ENCODE peak calls at places on chromosomes 5 and 9, in ten cellular contexts. S, X, V, O, T, G, A, R, K and U are unnamed samples.

GRCh38 chr9:81103597-81104471 is 585.5 kb downstream of the TLE1 start:
- DNase-seq in S (no peak), X (no peak), V (no peak), O (no peak), T (no peak), G (no peak), A (no peak), R (no peak), K (no peak), U (no peak)

GRCh38 chr9:677461-678097 is 163.9 kb upstream of the DMRT1 start:
- DNase-seq in S (peak; percentile 40), X (no peak), V (no peak), O (no peak), T (no peak), G (peak; percentile 22), A (no peak), R (no peak), K (no peak), U (no peak)

GRCh38 chr9:27426717-27427645 is 97.1 kb upstream of the IFNK start:
- DNase-seq in S (no peak), X (no peak), V (peak; percentile 44), O (no peak), T (peak; percentile 53), G (no peak), A (no peak), R (no peak), K (peak; percentile 46), U (no peak)

GRCh38 chr9:113580041-113580953 is 116.8 kb downstream of the RGS3 start:
- DNase-seq in S (peak; percentile 83), X (peak; percentile 44), V (peak; percentile 87), O (peak; percentile 60), T (no peak), G (peak; percentile 39), A (no peak), R (peak; percentile 69), K (no peak), U (no peak)

GRCh38 chr9:134940236-134941208 is 22.8 kb upstream of the FCN1 start:
- DNase-seq in S (no peak), X (no peak), V (no peak), O (no peak), T (no peak), G (no peak), A (no peak), R (no peak), K (no peak), U (no peak)

GRCh38 chr5:42655982-42656660 is 100.5 kb upstream of the CCDC152 start:
- DNase-seq in S (no peak), X (no peak), V (no peak), O (no peak), T (no peak), G (no peak), A (no peak), R (no peak), K (no peak), U (no peak)

GRCh38 chr9:14692536-14692917 is 705 bp downstream of the ZDHHC21 start:
- DNase-seq in S (peak; percentile 7), X (no peak), V (no peak), O (no peak), T (no peak), G (no peak), A (peak; percentile 62), R (no peak), K (peak; percentile 5), U (no peak)

GRCh38 chr5:88660326-88660946 is 222.5 kb downstream of the MEF2C start:
- DNase-seq in S (no peak), X (no peak), V (peak; percentile 79), O (no peak), T (peak; percentile 31), G (no peak), A (peak; percentile 67), R (no peak), K (peak; percentile 53), U (no peak)

GRCh38 chr5:164233796-164234195 is 728.4 kb downstream of the MAT2B start:
- DNase-seq in S (no peak), X (no peak), V (peak; percentile 23), O (no peak), T (no peak), G (peak; percentile 34), A (no peak), R (no peak), K (no peak), U (no peak)

GRCh38 chr5:180156141-180156540 is 52.9 kb downstream of the RASGEF1C start:
- DNase-seq in S (no peak), X (no peak), V (no peak), O (no peak), T (peak; percentile 43), G (no peak), A (peak; percentile 70), R (no peak), K (no peak), U (peak; percentile 47)

GRCh38 chr9:755454-756381 is 85.8 kb upstream of the DMRT1 start:
- DNase-seq in S (peak; percentile 62), X (no peak), V (no peak), O (no peak), T (no peak), G (peak; percentile 12), A (no peak), R (no peak), K (no peak), U (no peak)

GRCh38 chr9:114552716-114553115 is 34.9 kb upstream of the ATP6V1G1 start:
- DNase-seq in S (no peak), X (no peak), V (no peak), O (no peak), T (no peak), G (no peak), A (no peak), R (no peak), K (no peak), U (no peak)

GRCh38 chr9:136327313-136327971 is at the start of gene GPSM1:
- DNase-seq in S (no peak), X (no peak), V (no peak), O (no peak), T (no peak), G (no peak), A (peak; percentile 60), R (peak; percentile 21), K (peak; percentile 52), U (no peak)

GRCh38 chr9:112789493-112789892 is 38.9 kb downstream of the SNX30 start:
- DNase-seq in S (no peak), X (no peak), V (no peak), O (no peak), T (no peak), G (no peak), A (no peak), R (no peak), K (no peak), U (no peak)

GRCh38 chr9:93480262-93480661 is 26.9 kb upstream of the FAM120AOS start:
- DNase-seq in S (no peak), X (no peak), V (no peak), O (no peak), T (no peak), G (no peak), A (no peak), R (no peak), K (no peak), U (no peak)

GRCh38 chr9:28014212-28014611 is 440.9 kb upstream of the C9orf72 start:
- DNase-seq in S (no peak), X (no peak), V (no peak), O (no peak), T (no peak), G (no peak), A (no peak), R (no peak), K (no peak), U (no peak)

GRCh38 chr9:137881591-137882505 is 4.3 kb downstream of the CACNA1B start:
- DNase-seq in S (no peak), X (no peak), V (no peak), O (no peak), T (no peak), G (no peak), A (no peak), R (no peak), K (no peak), U (no peak)

GRCh38 chr9:130769004-130769403 is 66.0 kb upstream of the ABL1 start:
- DNase-seq in S (no peak), X (no peak), V (no peak), O (no peak), T (no peak), G (peak; percentile 73), A (no peak), R (no peak), K (no peak), U (no peak)

GRCh38 chr5:170473642-170474041 is 30.2 kb upstream of the KCNIP1 start:
- DNase-seq in S (no peak), X (no peak), V (no peak), O (no peak), T (peak; percentile 20), G (no peak), A (no peak), R (no peak), K (no peak), U (no peak)